ENCODE peak calls at places on chromosomes 4 and X, in eight cellular contexts. D, K, V, H, M, F, R and B are unnamed samples.

GRCh38 chrX:21926116-21926515 is 14.4 kb upstream of the SMS start:
- DNase-seq in M (no peak), H (no peak), F (no peak), D (no peak), K (no peak), V (no peak), R (no peak), B (peak; percentile 69)

GRCh38 chr4:39118034-39118658 is 56.1 kb downstream of the KLHL5 start:
- DNase-seq in R (no peak), V (no peak), M (no peak), D (no peak), F (no peak), H (no peak), K (no peak), B (no peak)

GRCh38 chr4:140661550-140661949 is 92.8 kb upstream of the UCP1 start:
- DNase-seq in M (no peak), R (no peak), D (no peak), F (no peak), H (no peak), V (no peak), K (no peak), B (no peak)

GRCh38 chrX:10564484-10564883 is 55.9 kb downstream of the MID1 start:
- DNase-seq in H (no peak), R (no peak), D (no peak), F (no peak), K (no peak), V (no peak), M (no peak), B (no peak)

GRCh38 chrX:134172588-134173259 is 64.3 kb upstream of the CCDC160 start:
- DNase-seq in M (no peak), K (peak; percentile 42), R (no peak), V (no peak), F (no peak), D (no peak), H (no peak), B (no peak)

GRCh38 chr4:77797239-77797638 is 21.9 kb downstream of the CNOT6L start:
- DNase-seq in R (no peak), D (peak; percentile 73), V (no peak), F (no peak), H (no peak), M (no peak), K (no peak), B (peak; percentile 25)

GRCh38 chrX:110210417-110211139 is 107.3 kb downstream of the AMMECR1 start:
- DNase-seq in R (no peak), K (no peak), D (peak; percentile 84), M (peak; percentile 70), H (no peak), V (no peak), F (no peak), B (peak; percentile 71)

GRCh38 chrX:115625577-115626301 is 64.8 kb downstream of the PLS3 start:
- DNase-seq in M (no peak), K (no peak), F (peak; percentile 22), H (no peak), D (peak; percentile 47), R (no peak), V (no peak), B (peak; percentile 82)

GRCh38 chr4:31125061-31125460 is 404.9 kb downstream of the PCDH7 start:
- DNase-seq in M (no peak), D (no peak), K (no peak), F (no peak), R (no peak), H (no peak), V (no peak), B (no peak)

GRCh38 chrX:150635952-150636351 is 57.2 kb upstream of the MTMR1 start:
- DNase-seq in V (no peak), H (no peak), M (peak; percentile 49), D (peak; percentile 80), K (no peak), F (no peak), R (no peak), B (peak; percentile 46)

GRCh38 chr4:161256172-161256571 is 907.6 kb downstream of the FSTL5 start:
- DNase-seq in D (no peak), V (no peak), K (no peak), R (no peak), M (no peak), F (no peak), H (no peak), B (no peak)

GRCh38 chr4:2141762-2142520 is 82.8 kb downstream of the NAT8L start:
- DNase-seq in R (no peak), K (no peak), H (no peak), F (no peak), M (no peak), V (no peak), D (no peak), B (no peak)

GRCh38 chr4:101643201-101643600 is 147.3 kb upstream of the BANK1 start:
- DNase-seq in M (no peak), H (no peak), V (no peak), R (no peak), K (no peak), F (no peak), D (peak; percentile 92), B (no peak)

GRCh38 chr4:104487105-104487504 is 7.6 kb downstream of the CXXC4 start:
- DNase-seq in F (no peak), M (no peak), H (no peak), K (no peak), R (no peak), V (no peak), D (no peak), B (no peak)

GRCh38 chrX:119698835-119699234 is 5.9 kb upstream of the SEPTIN6 start:
- DNase-seq in R (peak; percentile 60), M (peak; percentile 46), F (no peak), K (no peak), H (no peak), V (no peak), D (peak; percentile 32), B (peak; percentile 81)

GRCh38 chrX:102957751-102958150 is 20.7 kb downstream of the RAB40AL start:
- DNase-seq in V (no peak), H (no peak), D (no peak), R (no peak), K (no peak), F (no peak), M (no peak), B (peak; percentile 38)

GRCh38 chr4:112517067-112517588 is 1.1 kb upstream of the NEUROG2 start:
- DNase-seq in M (no peak), H (no peak), K (no peak), R (peak; percentile 51), F (no peak), D (no peak), V (no peak), B (no peak)

GRCh38 chr4:98851806-98852205 is 77.1 kb downstream of the EIF4E start:
- DNase-seq in H (no peak), D (no peak), K (no peak), F (no peak), M (peak; percentile 21), V (no peak), R (no peak), B (peak; percentile 5)

DNA sequence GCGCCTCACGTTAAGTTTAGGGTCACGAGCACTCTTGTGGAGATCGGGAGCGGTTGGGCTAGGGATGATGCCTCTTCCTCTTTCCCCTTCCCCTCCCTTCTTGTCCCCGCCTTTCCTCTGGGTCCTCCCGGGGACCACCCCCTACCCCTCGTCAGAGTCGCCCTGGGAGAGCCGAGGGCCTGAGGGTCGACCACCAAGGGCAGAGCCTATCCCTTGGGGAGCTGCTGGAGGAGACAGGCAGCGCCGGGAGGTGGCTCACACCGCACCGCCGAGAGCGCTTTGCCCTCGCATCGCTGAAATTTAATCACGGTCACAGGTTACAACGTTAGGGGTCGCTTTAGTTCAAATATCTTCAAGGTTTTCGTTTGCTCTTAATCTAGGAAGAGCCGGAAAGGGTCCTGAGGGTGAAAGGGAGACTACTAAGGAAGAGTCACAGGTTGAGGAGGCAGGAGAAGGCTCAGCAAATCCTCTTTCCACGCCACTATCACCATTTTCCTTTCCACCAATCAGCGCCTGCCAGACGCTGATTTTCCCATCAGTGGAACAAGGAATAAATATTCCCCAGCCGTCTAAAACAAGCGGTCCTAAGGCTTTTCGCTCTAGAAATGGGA is 529 bp upstream of the SNCA start:
- DNase-seq in M (peak; percentile 12), D (peak; percentile 65), K (no peak), H (no peak), V (no peak), F (no peak), R (no peak), B (no peak)
- TF ChIP-seq CTCF in M (no peak), D (peak; percentile 4), K (no peak), H (no peak), V (no peak), F (no peak), R (no peak), B (no peak)

GRCh38 chr4:118277243-118277642 is 75.6 kb downstream of the PRSS12 start:
- DNase-seq in H (no peak), M (no peak), R (no peak), F (no peak), D (no peak), V (no peak), K (no peak), B (no peak)

GRCh38 chr4:118280501-118281218 is 72.1 kb downstream of the PRSS12 start:
- DNase-seq in R (peak; percentile 65), F (peak; percentile 37), M (peak; percentile 71), H (no peak), V (peak; percentile 25), K (no peak), D (peak; percentile 73), B (peak; percentile 87)

GRCh38 chr4:118279920-118280432 is 72.8 kb downstream of the PRSS12 start:
- DNase-seq in R (peak; percentile 23), F (no peak), M (no peak), H (no peak), V (no peak), K (no peak), D (no peak), B (peak; percentile 20)

GRCh38 chr4:118279328-118279727 is 73.5 kb downstream of the PRSS12 start:
- DNase-seq in F (no peak), V (no peak), R (peak; percentile 16), M (no peak), K (no peak), H (no peak), D (no peak), B (peak; percentile 22)

GRCh38 chr4:118278473-118279274 is 74.1 kb downstream of the PRSS12 start:
- DNase-seq in R (peak; percentile 94), V (peak; percentile 93), H (peak; percentile 94), F (peak; percentile 90), M (peak; percentile 86), D (peak; percentile 95), K (peak; percentile 95), B (peak; percentile 91)
- H3K4me3 ChIP-seq in R (peak overlapping the region; percentile 91), V (peak overlapping the region; percentile 73), H (peak overlapping the region; percentile 79), F (peak overlapping the region; percentile 86), M (peak overlapping the region; percentile 69), D (peak overlapping the region; percentile 81), K (peak overlapping the region; percentile 80), B (peak overlapping the region; percentile 86)

DNA sequence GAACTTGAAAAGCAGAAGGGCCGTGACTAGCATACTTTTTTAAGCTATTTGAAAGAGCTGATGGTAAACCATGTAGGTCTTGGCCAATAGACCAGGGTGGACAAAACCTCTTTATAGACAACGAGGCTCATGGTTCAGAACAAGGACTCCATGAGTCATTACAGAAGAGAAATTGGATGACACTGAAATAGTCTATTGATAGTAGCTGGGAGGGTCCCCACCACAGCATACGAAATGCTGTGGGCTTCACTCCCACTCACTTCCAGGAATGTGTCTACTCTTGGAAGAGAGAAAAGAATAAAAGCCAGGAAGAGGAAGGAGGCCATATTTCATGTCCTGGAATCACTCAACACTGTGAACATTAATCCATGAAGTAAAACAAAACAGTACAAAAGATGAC is 82.3 kb upstream of the MXRA5 start:
- DNase-seq in F (no peak), K (no peak), R (no peak), D (no peak), V (no peak), H (no peak), M (no peak), B (peak; percentile 51)
- TF ChIP-seq CTCF in F (no peak), K (no peak), R (no peak), D (no peak), V (no peak), H (no peak), M (no peak), B (no peak)

GRCh38 chr4:146327859-146328258 is 113.5 kb downstream of the REELD1 start:
- DNase-seq in V (no peak), K (no peak), D (no peak), M (no peak), F (no peak), H (no peak), R (no peak), B (no peak)
- H3K4me3 ChIP-seq in V (no peak overlapping the region), K (no peak overlapping the region), D (no peak overlapping the region), M (no peak overlapping the region), F (no peak overlapping the region), H (no peak overlapping the region), R (no peak overlapping the region), B (no peak overlapping the region)